ENCODE peak calls at places on chromosomes 6 and 20, in eight cellular contexts. G, M, L, A, F, Q, U and C are unnamed samples.

GRCh38 chr6:11526156-11526505 is 11.4 kb upstream of the TMEM170B start:
- DNase-seq in G (no peak), M (no peak), L (no peak), A (no peak), F (no peak), Q (no peak), U (no peak), C (no peak)

GRCh38 chr20:38870733-38871559 is 55.3 kb upstream of the FAM83D start:
- DNase-seq in G (no peak), M (no peak), L (peak; percentile 62), A (peak; percentile 2), F (peak; percentile 62), Q (no peak), U (peak; percentile 39), C (peak; percentile 92)

GRCh38 chr20:13101701-13102100 is 92.9 kb downstream of the SPTLC3 start:
- DNase-seq in G (peak; percentile 47), M (no peak), L (no peak), A (peak; percentile 52), F (no peak), Q (peak; percentile 70), U (no peak), C (peak; percentile 40)

GRCh38 chr6:83696674-83697073 is 12.2 kb downstream of the SNAP91 start:
- DNase-seq in G (no peak), M (no peak), L (no peak), A (no peak), F (no peak), Q (no peak), U (no peak), C (peak; percentile 39)

GRCh38 chr6:147506704-147507114 is 1.8 kb upstream of the SAMD5 start:
- DNase-seq in G (peak; percentile 49), M (peak; percentile 79), L (no peak), A (peak; percentile 49), F (peak; percentile 82), Q (peak; percentile 55), U (peak; percentile 82), C (peak; percentile 63)

GRCh38 chr20:14643146-14643545 is 305.7 kb upstream of the FLRT3 start:
- DNase-seq in G (no peak), M (no peak), L (no peak), A (no peak), F (no peak), Q (no peak), U (no peak), C (no peak)

GRCh38 chr6:99613398-99613704 is 6.7 kb downstream of the PRDM13 start:
- DNase-seq in G (no peak), M (peak; percentile 34), L (peak; percentile 34), A (peak; percentile 34), F (no peak), Q (peak; percentile 38), U (peak; percentile 69), C (peak; percentile 38)

GRCh38 chr6:62150048-62150663 is 135.9 kb downstream of the KHDRBS2 start:
- DNase-seq in G (peak; percentile 1), M (no peak), L (no peak), A (peak; percentile 53), F (peak; percentile 65), Q (peak; percentile 21), U (peak; percentile 19), C (peak; percentile 70)

GRCh38 chr6:85726206-85726605 is 83.5 kb upstream of the SYNCRIP start:
- DNase-seq in G (no peak), M (no peak), L (no peak), A (peak; percentile 14), F (no peak), Q (peak; percentile 2), U (no peak), C (no peak)

GRCh38 chr20:51461306-51461705 is 81.2 kb downstream of the NFATC2 start:
- DNase-seq in G (no peak), M (no peak), L (no peak), A (no peak), F (no peak), Q (no peak), U (no peak), C (no peak)

GRCh38 chr20:11255860-11256259 is 582.1 kb upstream of the JAG1 start:
- DNase-seq in G (no peak), M (no peak), L (no peak), A (no peak), F (no peak), Q (no peak), U (no peak), C (no peak)

GRCh38 chr6:41759905-41760579 is 12.8 kb upstream of the PGC start:
- DNase-seq in G (no peak), M (no peak), L (no peak), A (no peak), F (no peak), Q (no peak), U (no peak), C (no peak)

GRCh38 chr6:129936329-129937165 is 75.4 kb upstream of the TMEM244 start:
- DNase-seq in G (peak; percentile 52), M (no peak), L (peak; percentile 34), A (peak; percentile 84), F (peak; percentile 60), Q (peak; percentile 56), U (peak; percentile 53), C (peak; percentile 74)

GRCh38 chr6:136038531-136038930 is 187.0 kb downstream of the PDE7B start:
- DNase-seq in G (no peak), M (no peak), L (no peak), A (peak; percentile 31), F (no peak), Q (no peak), U (no peak), C (no peak)

GRCh38 chr6:168162366-168162765 is 83.4 kb upstream of the FRMD1 start:
- DNase-seq in G (no peak), M (no peak), L (no peak), A (no peak), F (no peak), Q (no peak), U (no peak), C (no peak)

GRCh38 chr6:55960344-55960743 is 85.0 kb upstream of the BMP5 start:
- DNase-seq in G (no peak), M (no peak), L (no peak), A (no peak), F (no peak), Q (no peak), U (no peak), C (no peak)
- TF ChIP-seq CTCF in G (no peak), M (no peak), L (no peak), A (no peak), F (no peak), Q (no peak), U (no peak), C (no peak)

GRCh38 chr6:38708483-38708882 is 5.5 kb upstream of the GLO1 start:
- DNase-seq in G (no peak), M (no peak), L (no peak), A (no peak), F (no peak), Q (no peak), U (no peak), C (peak; percentile 11)
- H3K4me3 ChIP-seq in G (no peak overlapping the region), M (no peak overlapping the region), L (no peak overlapping the region), A (no peak overlapping the region), F (no peak overlapping the region), Q (no peak overlapping the region), U (no peak overlapping the region), C (no peak overlapping the region)

DNA sequence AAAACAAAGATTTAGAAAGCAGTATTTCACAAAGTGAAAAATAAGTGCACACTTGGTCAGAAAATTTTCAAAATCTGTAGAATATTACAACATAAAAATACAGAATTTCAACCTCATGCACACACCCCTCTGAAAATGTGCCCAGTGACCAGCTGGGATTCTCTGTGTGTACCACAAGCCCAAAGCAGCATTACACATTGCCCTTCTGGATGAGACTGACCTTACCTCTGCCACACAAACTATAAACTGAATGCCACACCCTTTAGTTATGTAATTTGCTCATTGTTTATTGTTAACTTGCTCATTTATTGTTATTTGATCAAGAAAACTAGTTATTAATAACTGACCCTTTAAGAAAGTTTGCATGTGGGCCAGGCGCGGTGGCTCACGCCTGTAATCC is 303.0 kb downstream of the FOXC1 start:
- DNase-seq in G (no peak), M (no peak), L (no peak), A (no peak), F (no peak), Q (no peak), U (no peak), C (no peak)
- TF ChIP-seq CTCF in G (no peak), M (no peak), L (no peak), A (no peak), F (no peak), Q (no peak), U (no peak), C (no peak)

GRCh38 chr6:143677577-143677890 is 231 bp upstream of the PHACTR2 start:
- DNase-seq in G (no peak), M (no peak), L (no peak), A (no peak), F (no peak), Q (no peak), U (no peak), C (no peak)
- H3K4me3 ChIP-seq in G (peak overlapping the region; percentile 68), M (peak overlapping the region; percentile 69), L (peak overlapping the region; percentile 67), A (peak overlapping the region; percentile 71), F (peak overlapping the region; percentile 80), Q (peak overlapping the region; percentile 82), U (no peak overlapping the region), C (peak overlapping the region; percentile 78)

DNA sequence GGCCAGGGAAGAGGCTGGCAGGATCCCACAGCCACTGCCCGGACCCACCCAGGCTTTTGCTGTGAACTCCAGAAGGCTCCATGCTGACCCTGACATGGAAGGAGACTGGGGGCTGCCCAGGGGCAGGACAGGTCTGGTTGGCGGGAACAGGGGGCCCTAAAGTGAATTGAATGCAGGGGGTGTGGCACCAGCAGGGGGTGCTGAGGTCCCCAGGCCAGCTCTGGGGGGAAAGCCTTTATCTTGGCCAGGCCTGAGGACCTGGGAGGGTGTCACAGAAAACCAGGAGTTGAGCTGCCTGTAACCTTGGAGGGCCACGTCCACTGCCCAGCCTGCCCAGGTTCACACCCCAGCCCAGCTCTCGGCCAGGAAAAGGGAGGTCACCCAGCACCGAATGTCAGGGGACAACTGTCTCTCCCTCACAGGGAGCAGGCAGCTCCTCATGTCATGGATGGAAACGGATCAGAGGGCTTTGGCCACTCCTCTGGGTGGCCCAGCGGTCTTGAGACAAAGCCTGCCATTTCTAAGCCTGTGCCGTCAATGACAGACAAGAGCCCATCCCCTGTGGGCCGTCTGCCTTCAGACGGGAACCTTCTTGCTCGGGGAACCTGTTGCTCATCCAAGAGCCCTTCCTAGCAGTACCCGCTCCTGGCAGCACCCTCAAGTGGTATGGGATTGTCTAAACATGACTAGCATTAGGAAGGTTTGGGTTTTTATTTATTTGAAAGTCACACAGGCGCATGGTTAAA is 2.9 kb upstream of the YTHDF1 start:
- DNase-seq in G (no peak), M (no peak), L (no peak), A (no peak), F (no peak), Q (no peak), U (no peak), C (no peak)
- TF ChIP-seq CTCF in G (peak; percentile 11), M (no peak), L (no peak), A (no peak), F (no peak), Q (no peak), U (no peak), C (no peak)

GRCh38 chr20:49593441-49594142 is 25.7 kb upstream of the PTGIS start:
- DNase-seq in G (no peak), M (no peak), L (no peak), A (no peak), F (no peak), Q (no peak), U (no peak), C (no peak)
- H3K4me3 ChIP-seq in G (no peak overlapping the region), M (no peak overlapping the region), L (no peak overlapping the region), A (no peak overlapping the region), F (no peak overlapping the region), Q (no peak overlapping the region), U (no peak overlapping the region), C (no peak overlapping the region)

GRCh38 chr6:46677314-46677654 is 10.4 kb upstream of the TDRD6 start:
- DNase-seq in G (no peak), M (no peak), L (no peak), A (no peak), F (no peak), Q (no peak), U (no peak), C (peak; percentile 13)
- TF ChIP-seq CTCF in G (peak; percentile 58), M (peak; percentile 30), L (no peak), A (peak; percentile 35), F (no peak), Q (peak; percentile 31), U (peak; percentile 39), C (peak; percentile 60)